ENCODE peak calls at places on chromosomes 6 and 20, in nine cellular contexts. F, Z, R, M, W, E, O, D and I are unnamed samples.

GRCh38 chr6:34553146-34553545 is 3.0 kb downstream of the SPDEF start:
- DNase-seq in F (no peak), Z (no peak), R (no peak), M (no peak), W (no peak), E (no peak), O (no peak), D (no peak), I (no peak)

GRCh38 chr20:64077094-64077493 is 2.2 kb downstream of the RGS19 start:
- DNase-seq in F (no peak), Z (no peak), R (no peak), M (no peak), W (no peak), E (no peak), O (no peak), D (no peak), I (no peak)

GRCh38 chr6:33199687-33200233 is 705 bp downstream of the RXRB start:
- DNase-seq in F (no peak), Z (peak; percentile 59), R (peak; percentile 31), M (peak; percentile 80), W (no peak), E (no peak), O (peak; percentile 75), D (no peak), I (peak; percentile 96)

GRCh38 chr6:169256061-169256460 is 2.4 kb upstream of the THBS2 start:
- DNase-seq in F (no peak), Z (no peak), R (no peak), M (no peak), W (no peak), E (no peak), O (no peak), D (no peak), I (no peak)

GRCh38 chr20:57570145-57570850 is 9.4 kb downstream of the PCK1 start:
- DNase-seq in F (no peak), Z (no peak), R (no peak), M (no peak), W (no peak), E (no peak), O (no peak), D (no peak), I (no peak)

GRCh38 chr6:97059473-97059872 is 134.9 kb downstream of the KLHL32 start:
- DNase-seq in F (no peak), Z (peak; percentile 17), R (peak; percentile 7), M (peak; percentile 38), W (no peak), E (no peak), O (no peak), D (no peak), I (peak; percentile 56)

GRCh38 chr6:4872841-4873240 is 96.6 kb downstream of the CDYL start:
- DNase-seq in F (no peak), Z (peak; percentile 43), R (no peak), M (no peak), W (no peak), E (no peak), O (no peak), D (no peak), I (no peak)

GRCh38 chr6:44657201-44657824 is 269.8 kb downstream of the CDC5L start:
- DNase-seq in F (no peak), Z (no peak), R (peak; percentile 29), M (no peak), W (no peak), E (no peak), O (no peak), D (no peak), I (no peak)

GRCh38 chr6:149990109-149990671 is 26.4 kb downstream of the ULBP1 start:
- DNase-seq in F (no peak), Z (no peak), R (no peak), M (no peak), W (no peak), E (no peak), O (no peak), D (no peak), I (peak; percentile 71)

GRCh38 chr6:149991838-149992237 is 28.1 kb downstream of the ULBP1 start:
- DNase-seq in F (no peak), Z (no peak), R (no peak), M (no peak), W (no peak), E (no peak), O (no peak), D (no peak), I (no peak)

GRCh38 chr6:149988550-149989336 is 25.0 kb downstream of the ULBP1 start:
- DNase-seq in F (no peak), Z (no peak), R (no peak), M (no peak), W (no peak), E (no peak), O (no peak), D (no peak), I (peak; percentile 80)

GRCh38 chr6:149987602-149988107 is 23.9 kb downstream of the ULBP1 start:
- DNase-seq in F (no peak), Z (no peak), R (no peak), M (no peak), W (no peak), E (no peak), O (no peak), D (no peak), I (no peak)

DNA sequence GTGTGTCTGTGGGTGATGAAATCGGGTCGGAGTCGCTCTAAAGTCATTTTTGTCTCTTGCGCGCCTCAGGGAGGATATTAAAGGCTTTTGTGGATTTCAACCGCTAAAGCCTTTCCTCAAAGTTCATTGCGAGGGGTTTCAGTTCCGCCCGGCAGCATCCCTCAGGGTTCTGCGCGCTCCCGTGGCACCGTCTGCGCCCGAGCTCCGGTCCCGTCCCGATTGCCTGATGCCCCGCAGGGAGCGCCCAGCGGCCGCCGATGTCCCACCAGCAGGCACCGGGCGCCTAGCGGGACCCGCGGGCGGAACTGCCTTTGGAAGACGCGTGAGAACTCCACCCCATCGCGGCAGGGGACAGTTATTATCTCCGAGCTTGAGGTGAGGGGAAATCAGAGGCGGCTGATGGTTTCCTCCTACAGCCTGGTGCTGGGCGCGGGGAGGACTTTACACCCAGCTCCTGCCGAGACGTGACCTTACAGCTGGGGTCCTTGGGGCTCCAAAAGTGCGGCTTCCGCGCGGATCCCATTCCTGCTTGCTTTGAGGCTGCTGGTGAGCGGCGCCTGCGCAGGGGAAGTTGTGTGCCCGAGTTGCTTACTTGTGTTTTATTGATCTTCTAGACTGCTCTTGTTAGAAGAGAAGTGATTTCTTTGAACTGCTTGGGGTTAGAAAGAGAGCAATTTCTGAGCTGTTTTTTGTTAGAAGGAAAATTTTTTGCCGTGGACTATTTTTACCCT is 27.1 kb downstream of the ULBP1 start:
- DNase-seq in F (no peak), Z (no peak), R (no peak), M (peak; percentile 4), W (no peak), E (no peak), O (no peak), D (no peak), I (peak; percentile 82)
- H3K4me3 ChIP-seq in F (peak overlapping the region; percentile 58), Z (peak overlapping the region; percentile 38), R (peak overlapping the region; percentile 24), M (peak overlapping the region; percentile 21), W (no peak overlapping the region), E (peak overlapping the region; percentile 28), O (peak overlapping the region; percentile 33), D (no peak overlapping the region), I (peak overlapping the region; percentile 19)

DNA sequence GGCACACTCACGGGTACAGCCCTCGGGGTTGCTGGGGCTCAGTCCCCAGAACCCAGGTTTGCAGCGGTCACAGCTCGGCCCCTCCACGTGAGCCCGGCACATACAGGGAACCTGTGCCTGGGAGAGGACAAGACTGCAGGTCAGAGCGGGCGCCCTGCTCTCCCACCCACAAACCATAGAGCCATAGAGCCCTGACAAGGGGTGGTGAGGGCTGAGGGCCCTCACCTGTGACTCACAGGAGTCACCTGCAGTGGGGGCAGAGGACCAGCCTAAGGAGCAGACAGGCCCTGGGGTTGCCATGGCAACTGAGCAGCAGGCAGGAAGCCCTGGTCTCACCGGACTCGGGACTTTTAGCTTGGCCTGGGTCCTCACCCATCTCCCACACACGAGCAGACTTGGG is 30.8 kb downstream of the LAMA5 start:
- DNase-seq in F (no peak), Z (no peak), R (no peak), M (no peak), W (no peak), E (no peak), O (no peak), D (no peak), I (no peak)
- H3K36me3 ChIP-seq in F (peaks cover 99% of the 10 kb centered on the region), Z (peaks cover 25% of the 10 kb centered on the region), R (peaks cover 48% of the 10 kb centered on the region), M (no peaks in the 10 kb centered on the region), W (no peaks in the 10 kb centered on the region), E (peaks cover 89% of the 10 kb centered on the region), O (peaks cover 62% of the 10 kb centered on the region), D (peaks cover 6% of the 10 kb centered on the region), I (peaks cover 38% of the 10 kb centered on the region)

GRCh38 chr20:38730167-38730988 is 6.1 kb downstream of the SLC32A1 start:
- DNase-seq in F (no peak), Z (no peak), R (no peak), M (peak; percentile 63), W (no peak), E (no peak), O (no peak), D (no peak), I (peak; percentile 48)

GRCh38 chr20:38735172-38735571 is 10.9 kb downstream of the SLC32A1 start:
- DNase-seq in F (no peak), Z (no peak), R (no peak), M (no peak), W (no peak), E (no peak), O (no peak), D (no peak), I (no peak)

GRCh38 chr20:38730989-38731737 is 6.9 kb downstream of the SLC32A1 start:
- DNase-seq in F (no peak), Z (peak; percentile 53), R (peak; percentile 22), M (peak; percentile 38), W (peak; percentile 54), E (peak; percentile 66), O (peak; percentile 70), D (peak; percentile 46), I (peak; percentile 93)

GRCh38 chr20:38731738-38732113 is 7.4 kb downstream of the SLC32A1 start:
- DNase-seq in F (no peak), Z (no peak), R (no peak), M (no peak), W (no peak), E (no peak), O (no peak), D (no peak), I (peak; percentile 28)

DNA sequence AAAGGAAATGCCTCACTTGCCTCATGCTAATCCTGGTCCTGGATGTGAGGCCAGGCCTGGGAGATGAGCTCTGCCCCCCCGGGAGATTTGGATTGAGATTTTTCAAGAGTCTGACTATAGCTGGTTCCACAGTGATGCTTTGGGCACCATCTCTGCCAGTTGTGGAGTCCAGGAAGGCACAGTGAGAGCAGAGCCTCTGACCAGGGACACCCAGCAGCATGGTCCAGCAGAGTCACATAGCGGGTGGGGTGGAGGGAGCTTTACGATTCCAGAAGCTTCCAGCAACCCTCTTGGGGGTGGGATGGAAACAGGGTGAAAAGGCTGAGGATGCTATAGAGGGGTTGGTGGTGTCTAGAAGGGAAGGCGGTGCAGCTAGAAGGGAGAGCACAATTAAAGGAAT is 8.7 kb downstream of the SLC32A1 start:
- DNase-seq in F (no peak), Z (no peak), R (no peak), M (no peak), W (no peak), E (no peak), O (no peak), D (no peak), I (no peak)
- H3K27me3 ChIP-seq in F (peaks cover 42% of the 10 kb centered on the region), Z (peaks cover 29% of the 10 kb centered on the region), R (peaks cover 29% of the 10 kb centered on the region), M (peaks cover 43% of the 10 kb centered on the region), W (no peaks in the 10 kb centered on the region), E (peaks cover 64% of the 10 kb centered on the region), O (peaks cover 68% of the 10 kb centered on the region), D (peaks cover 39% of the 10 kb centered on the region), I (peaks cover 52% of the 10 kb centered on the region)

GRCh38 chr6:12024715-12025434 is 12.8 kb downstream of the HIVEP1 start:
- DNase-seq in F (no peak), Z (peak; percentile 49), R (peak; percentile 42), M (no peak), W (no peak), E (no peak), O (no peak), D (no peak), I (no peak)

GRCh38 chr6:12026833-12027232 is 14.7 kb downstream of the HIVEP1 start:
- DNase-seq in F (no peak), Z (no peak), R (no peak), M (no peak), W (no peak), E (no peak), O (no peak), D (no peak), I (no peak)

GRCh38 chr6:12028194-12028593 is 16.1 kb downstream of the HIVEP1 start:
- DNase-seq in F (no peak), Z (no peak), R (no peak), M (no peak), W (no peak), E (no peak), O (no peak), D (no peak), I (no peak)

GRCh38 chr6:12022903-12023522 is 10.9 kb downstream of the HIVEP1 start:
- DNase-seq in F (no peak), Z (no peak), R (no peak), M (no peak), W (no peak), E (no peak), O (no peak), D (no peak), I (no peak)

DNA sequence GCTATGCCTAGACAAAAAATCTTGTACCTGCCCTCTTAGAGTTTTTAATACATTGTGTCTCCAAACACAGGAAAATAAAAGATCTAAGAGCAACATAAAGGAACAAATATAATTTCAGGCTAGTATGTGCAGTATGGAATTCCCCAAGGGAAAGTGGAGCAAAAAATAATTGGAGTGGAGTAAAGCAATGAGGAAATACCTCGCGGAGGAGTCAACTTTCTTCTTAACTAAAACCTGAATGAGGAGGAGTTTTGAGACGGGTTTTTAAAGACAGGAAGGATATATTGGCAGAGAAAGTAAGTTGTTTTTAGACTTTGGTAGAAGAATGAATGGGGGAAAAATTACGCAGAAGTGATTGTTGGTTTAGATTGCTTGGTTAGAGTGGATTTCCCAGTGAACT is 14.0 kb downstream of the HIVEP1 start:
- DNase-seq in F (no peak), Z (no peak), R (no peak), M (no peak), W (no peak), E (no peak), O (no peak), D (no peak), I (no peak)
- H3K4me3 ChIP-seq in F (no peak overlapping the region), Z (no peak overlapping the region), R (no peak overlapping the region), M (no peak overlapping the region), W (no peak overlapping the region), E (no peak overlapping the region), O (no peak overlapping the region), D (no peak overlapping the region), I (no peak overlapping the region)